ENCODE peak calls at places on chromosomes 2 and 18, in five cellular contexts. Z is tibial nerve, E is fibroblast of lung, Q is lung, G is OCI-LY7. F is an unnamed sample. For H3K4me1 and H3K36me3, the result is how much of the 10 kb centered on the place peaks cover.

GRCh38 chr2:8049851-8050571 is 631.8 kb upstream of the ID2 start:
- DNase-seq in E (no peak), Q (no peak), G (no peak), Z (no peak), F (no peak)

GRCh38 chr2:241094172-241094571 is 7.9 kb downstream of the MTERF4 start:
- DNase-seq in G (no peak), Z (no peak), E (no peak), Q (no peak), F (no peak)

GRCh38 chr2:225120175-225120574 is 77.9 kb upstream of the DOCK10 start:
- DNase-seq in Z (no peak), E (peak), Q (no peak), G (no peak), F (no peak)

GRCh38 chr2:201191132-201191875 is 8.4 kb downstream of the CASP10 start:
- DNase-seq in Z (no peak), G (peak), E (no peak), Q (no peak), F (no peak)

GRCh38 chr2:37648316-37649011 is 23.0 kb downstream of the CDC42EP3 start:
- DNase-seq in Z (peak), E (no peak), G (peak), Q (peak), F (peak)

GRCh38 chr2:121529439-121530209 is 1.1 kb upstream of the RNU4ATAC start:
- DNase-seq in Z (no peak), E (peak), G (no peak), Q (peak), F (peak)

GRCh38 chr2:201523506-201523905 is 72.0 kb downstream of the STRADB start:
- DNase-seq in Q (no peak), E (peak), Z (no peak), G (no peak), F (no peak)

GRCh38 chr2:85053802-85054201 is 79.4 kb upstream of the TCF7L1 start:
- DNase-seq in Z (no peak), Q (no peak), E (peak), G (no peak), F (peak)

GRCh38 chr2:135893374-135893794 is 17.1 kb upstream of the MCM6 start:
- DNase-seq in Z (no peak), G (no peak), Q (no peak), E (no peak), F (no peak)

GRCh38 chr2:145595296-145595695 is 1075.4 kb upstream of the ZEB2 start:
- DNase-seq in G (no peak), E (peak), Z (no peak), Q (no peak), F (no peak)

GRCh38 chr18:58615150-58616132 is 13.4 kb downstream of the ALPK2 start:
- DNase-seq in G (no peak), Z (no peak), Q (no peak), E (no peak), F (peak)

GRCh38 chr2:49714433-49714832 is 560.1 kb upstream of the FSHR start:
- DNase-seq in E (no peak), Q (no peak), G (no peak), Z (no peak), F (no peak)

GRCh38 chr2:137870682-137871081 is 93.6 kb upstream of the HNMT start:
- DNase-seq in Z (no peak), E (no peak), Q (no peak), G (no peak), F (no peak)

GRCh38 chr2:113089907-113090306 is 22.1 kb downstream of the IL1F10 start:
- DNase-seq in G (no peak), E (no peak), Q (no peak), Z (no peak), F (no peak)

GRCh38 chr2:102063948-102064678 is 72.4 kb downstream of the IL1R2 start:
- DNase-seq in Q (peak), G (no peak), E (peak), Z (peak), F (peak)

GRCh38 chr18:58013241-58014211 is 30.5 kb upstream of the NEDD4L start:
- DNase-seq in Z (no peak), E (peak), Q (no peak), G (no peak), F (no peak)

GRCh38 chr2:205358351-205358815 is 323.9 kb upstream of the NRP2 start:
- DNase-seq in Z (no peak), G (no peak), Q (no peak), E (peak), F (no peak)

GRCh38 chr2:222318026-222318711 is 19.4 kb upstream of the PAX3 start:
- DNase-seq in E (peak), Q (no peak), G (peak), Z (no peak), F (no peak)

GRCh38 chr18:66346833-66347595 is 256.9 kb downstream of the CDH19 start:
- DNase-seq in Z (no peak), G (no peak), Q (no peak), E (no peak), F (no peak)

GRCh38 chr2:35462226-35462983 is 893.2 kb upstream of the CRIM1 start:
- DNase-seq in G (no peak), Z (no peak), E (peak), Q (no peak), F (no peak)

GRCh38 chr2:152335016-152335850 is at the start of gene FMNL2:
- DNase-seq in Z (peak), Q (peak), E (peak), G (peak), F (peak)

GRCh38 chr18:48319796-48320638 is 89.2 kb downstream of the ZBTB7C start:
- DNase-seq in G (no peak), E (peak), Z (no peak), Q (no peak), F (no peak)

GRCh38 chr18:24168496-24168895 is 29.6 kb downstream of the CABYR start:
- DNase-seq in G (no peak), E (peak), Z (no peak), Q (no peak), F (no peak)

GRCh38 chr2:236052926-236053846 is 115.0 kb downstream of the GBX2 start:
- DNase-seq in E (no peak), G (no peak), Z (no peak), Q (no peak), F (no peak)

GRCh38 chr18:34661464-34662087 is 48.5 kb upstream of the DTNA start:
- DNase-seq in Q (no peak), G (peak), E (peak), Z (peak), F (no peak)

GRCh38 chr2:227301523-227301922 is 23.5 kb upstream of the MFF start:
- DNase-seq in Q (no peak), Z (no peak), G (no peak), E (no peak), F (no peak)

GRCh38 chr2:220053919-220054318 is 426.5 kb downstream of the SLC4A3 start:
- DNase-seq in E (no peak), G (peak), Q (no peak), Z (no peak), F (no peak)

GRCh38 chr2:20382965-20383800 is 32.5 kb upstream of the PUM2 start:
- DNase-seq in G (no peak), Q (no peak), E (peak), Z (no peak), F (no peak)

GRCh38 chr2:144431384-144431783 is 88.5 kb downstream of the ZEB2 start:
- DNase-seq in G (peak), Z (no peak), Q (no peak), E (no peak), F (no peak)

GRCh38 chr2:19667085-19667484 is 234.7 kb downstream of the TTC32 start:
- DNase-seq in Q (no peak), E (peak), Z (no peak), G (no peak), F (no peak)

GRCh38 chr18:45806226-45806625 is 19.2 kb upstream of the SIGLEC15 start:
- DNase-seq in G (no peak), E (peak), Q (no peak), Z (no peak), F (no peak)

GRCh38 chr2:226799976-226800940 is 638 bp upstream of the IRS1 start:
- DNase-seq in G (peak), Z (peak), E (peak), Q (peak), F (peak)

GRCh38 chr2:233275223-233275622 is 23.8 kb downstream of the ATG16L1 start:
- DNase-seq in Q (no peak), G (no peak), E (no peak), Z (no peak), F (no peak)

GRCh38 chr2:112880696-112881095 is 30.3 kb upstream of the IL37 start:
- DNase-seq in Q (no peak), G (peak), E (no peak), Z (no peak), F (no peak)

GRCh38 chr2:68719912-68720311 is 14.7 kb upstream of the ARHGAP25 start:
- DNase-seq in G (no peak), Z (no peak), Q (no peak), E (no peak), F (no peak)

GRCh38 chr18:2568605-2569004 is 2.7 kb downstream of the METTL4 start:
- DNase-seq in G (no peak), E (no peak), Q (no peak), Z (no peak), F (no peak)

GRCh38 chr18:2571200-2572143 is at the start of the genes METTL4 and NDC80:
- DNase-seq in Z (peak), G (peak), E (peak), Q (peak), F (peak)

GRCh38 chr18:2568129-2568528 is 3.2 kb downstream of the METTL4 start:
- DNase-seq in E (no peak), Q (no peak), Z (no peak), G (no peak), F (no peak)

GRCh38 chr18:2570772-2571199 is 519 bp downstream of the METTL4 start:
- DNase-seq in Z (peak), Q (peak), E (peak), G (peak), F (peak)

DNA sequence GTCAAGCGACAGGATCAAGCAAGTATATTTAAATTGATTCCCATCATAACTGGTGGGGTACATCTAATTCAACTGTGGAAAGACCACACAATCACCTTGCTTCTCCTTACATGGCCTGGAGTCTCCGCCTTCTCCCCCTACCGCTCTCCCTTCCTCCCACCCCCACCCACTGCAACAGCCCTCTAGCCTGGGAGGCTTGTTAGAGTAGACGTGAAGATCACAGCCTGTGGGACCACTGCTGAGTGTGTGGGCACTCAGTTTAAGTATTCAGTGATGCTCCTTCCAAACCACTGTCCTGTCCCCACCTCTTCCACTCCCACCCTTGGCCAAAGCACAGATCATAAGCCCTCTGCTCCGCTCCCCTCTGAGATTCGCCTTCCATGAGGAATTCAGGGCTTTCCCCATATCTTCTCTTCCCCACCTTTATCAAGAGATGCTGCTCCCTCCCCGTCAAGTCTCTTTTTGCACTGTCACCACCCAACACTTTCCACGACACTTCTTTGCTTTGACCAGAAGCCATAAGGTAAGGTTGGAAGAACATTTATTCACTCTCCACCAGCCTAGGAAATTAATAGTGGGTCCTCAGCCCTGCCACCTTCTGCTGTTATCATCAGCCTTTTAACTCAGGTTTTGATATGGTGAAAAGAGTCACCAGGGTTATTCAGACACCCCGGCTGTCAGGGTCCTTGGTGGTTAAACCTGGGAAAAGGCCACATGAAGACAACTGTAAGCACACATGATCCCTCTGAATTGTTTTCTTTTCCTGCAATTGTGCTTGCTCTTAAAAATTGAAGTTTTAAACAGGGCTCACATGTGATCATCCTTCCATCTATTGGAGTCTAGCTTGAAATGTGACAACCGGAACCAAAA is 1.7 kb downstream of the METTL4 start:
- DNase-seq in G (no peak), Z (no peak), Q (no peak), E (no peak), F (no peak)
- H3K4me3 ChIP-seq in G (peak), Z (no peak), Q (no peak), E (peak), F (no peak)

GRCh38 chr2:159151198-159152118 is 135.0 kb downstream of the WDSUB1 start:
- DNase-seq in E (no peak), G (no peak), Z (no peak), Q (no peak), F (no peak)
- H3K4me1 ChIP-seq in E (under half), G (under half), Z (under half), Q (under half), F (under half)

DNA sequence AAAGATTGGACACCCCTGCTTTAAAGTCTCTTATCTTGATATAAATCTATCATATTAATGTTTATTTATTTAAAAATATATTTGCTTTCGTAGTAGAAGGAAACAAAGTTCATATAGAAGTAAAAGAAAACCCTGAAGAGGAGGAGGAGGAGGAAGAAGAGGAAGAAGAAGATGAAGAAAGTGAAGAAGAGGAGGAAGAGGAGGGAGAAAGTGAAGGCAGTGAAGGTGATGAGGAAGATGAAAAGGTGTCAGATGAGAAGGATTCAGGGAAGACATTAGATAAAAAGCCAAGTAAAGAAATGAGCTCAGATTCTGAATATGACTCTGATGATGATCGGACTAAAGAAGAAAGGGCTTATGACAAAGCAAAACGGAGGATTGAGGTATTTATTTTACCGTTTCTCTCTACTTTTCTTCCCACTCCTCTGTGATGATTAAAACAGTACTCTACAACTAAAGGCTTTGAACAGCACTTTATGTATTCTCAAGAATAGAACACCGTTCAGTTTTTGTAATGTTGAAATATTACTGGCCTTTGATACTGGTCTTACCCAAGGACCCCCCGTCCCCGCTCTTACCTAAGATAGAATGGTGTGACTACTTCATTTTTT is 39.2 kb downstream of the EIF5B start:
- DNase-seq in E (no peak), Z (no peak), Q (no peak), G (no peak), F (no peak)
- H3K36me3 ChIP-seq in E (under half), Z (half or more), Q (under half), G (half or more), F (under half)

DNA sequence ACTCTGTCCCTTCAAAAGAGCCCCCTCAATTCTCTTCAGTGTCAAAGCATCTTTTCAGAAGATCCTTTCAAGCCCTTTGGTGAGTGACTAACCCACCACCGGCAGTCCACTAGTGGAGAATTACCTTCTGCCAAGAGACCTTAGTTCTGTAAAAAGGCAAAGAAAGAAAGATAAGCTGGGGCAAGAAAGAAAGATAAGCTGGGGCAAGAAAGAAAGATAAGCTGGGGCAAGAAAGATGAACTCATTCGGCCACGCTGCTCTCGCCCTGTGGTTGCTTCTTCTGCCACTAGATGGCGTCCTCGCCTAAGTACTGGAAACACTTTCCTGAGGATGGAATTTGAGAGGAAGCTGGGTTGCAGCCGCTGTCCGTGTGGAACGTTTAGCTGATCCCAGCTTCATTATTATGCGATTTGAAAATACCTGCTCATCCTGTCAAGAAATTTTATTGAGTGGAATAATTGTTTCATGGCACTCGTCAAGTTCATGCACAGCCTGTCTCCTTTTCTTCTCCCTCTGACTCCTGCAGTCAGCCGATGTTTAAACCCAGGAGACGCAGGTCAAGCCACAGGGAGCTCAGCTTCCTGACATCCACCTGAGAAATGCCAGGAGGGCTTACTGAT is 17.3 kb upstream of the ANXA4 start:
- DNase-seq in G (peak), E (peak), Q (peak), Z (peak), F (peak)
- H3K4me3 ChIP-seq in G (peak), E (no peak), Q (no peak), Z (peak), F (peak)

GRCh38 chr2:3098231-3098630 is 279.4 kb downstream of the EIPR1 start:
- DNase-seq in G (no peak), Q (no peak), E (no peak), Z (no peak), F (no peak)

GRCh38 chr2:3094999-3095958 is 282.3 kb downstream of the EIPR1 start:
- DNase-seq in E (no peak), Z (no peak), G (no peak), Q (peak), F (no peak)

GRCh38 chr2:3099860-3100234 is 277.8 kb downstream of the EIPR1 start:
- DNase-seq in Q (no peak), Z (no peak), G (no peak), E (no peak), F (no peak)

GRCh38 chr2:3099145-3099859 is 278.3 kb downstream of the EIPR1 start:
- DNase-seq in G (no peak), Q (peak), E (no peak), Z (no peak), F (no peak)

DNA sequence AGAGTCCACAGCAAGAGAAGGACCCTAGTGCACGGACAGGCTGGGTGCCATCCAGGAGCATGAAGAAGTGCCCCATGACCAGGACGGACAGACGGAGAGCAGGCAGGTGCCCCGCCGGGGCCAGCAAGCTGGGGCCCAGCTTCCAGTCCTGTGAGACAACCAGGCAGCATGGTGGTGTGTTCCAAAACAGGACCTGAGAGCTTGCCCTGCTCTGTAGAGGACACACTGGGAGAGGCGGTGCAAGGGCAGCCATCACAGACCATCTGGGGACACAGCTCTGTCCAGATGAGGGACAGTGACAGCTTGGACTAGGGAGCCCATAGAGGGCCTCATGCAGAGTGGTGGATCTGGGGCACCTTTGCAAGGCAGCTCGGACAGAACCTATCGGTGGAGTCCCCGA is 279.8 kb downstream of the EIPR1 start:
- DNase-seq in Z (no peak), E (no peak), Q (peak), G (no peak), F (no peak)
- H3K4me1 ChIP-seq in Z (under half), E (under half), Q (under half), G (under half), F (under half)

GRCh38 chr2:117935436-117935835 is 78.4 kb downstream of the CCDC93 start:
- DNase-seq in G (no peak), E (no peak), Z (no peak), Q (no peak), F (no peak)

GRCh38 chr2:117933884-117934354 is 80.0 kb downstream of the CCDC93 start:
- DNase-seq in G (no peak), Z (no peak), Q (no peak), E (no peak), F (no peak)

GRCh38 chr2:117931266-117931665 is 82.6 kb downstream of the CCDC93 start:
- DNase-seq in Q (no peak), G (no peak), Z (no peak), E (no peak), F (no peak)

GRCh38 chr2:117931978-117932377 is 81.9 kb downstream of the CCDC93 start:
- DNase-seq in Q (no peak), Z (no peak), E (no peak), G (no peak), F (no peak)

GRCh38 chr2:117930775-117931174 is 83.1 kb downstream of the CCDC93 start:
- DNase-seq in G (no peak), E (no peak), Q (no peak), Z (no peak), F (no peak)
- H3K36me3 ChIP-seq in G (half or more), E (under half), Q (under half), Z (half or more), F (under half)

DNA sequence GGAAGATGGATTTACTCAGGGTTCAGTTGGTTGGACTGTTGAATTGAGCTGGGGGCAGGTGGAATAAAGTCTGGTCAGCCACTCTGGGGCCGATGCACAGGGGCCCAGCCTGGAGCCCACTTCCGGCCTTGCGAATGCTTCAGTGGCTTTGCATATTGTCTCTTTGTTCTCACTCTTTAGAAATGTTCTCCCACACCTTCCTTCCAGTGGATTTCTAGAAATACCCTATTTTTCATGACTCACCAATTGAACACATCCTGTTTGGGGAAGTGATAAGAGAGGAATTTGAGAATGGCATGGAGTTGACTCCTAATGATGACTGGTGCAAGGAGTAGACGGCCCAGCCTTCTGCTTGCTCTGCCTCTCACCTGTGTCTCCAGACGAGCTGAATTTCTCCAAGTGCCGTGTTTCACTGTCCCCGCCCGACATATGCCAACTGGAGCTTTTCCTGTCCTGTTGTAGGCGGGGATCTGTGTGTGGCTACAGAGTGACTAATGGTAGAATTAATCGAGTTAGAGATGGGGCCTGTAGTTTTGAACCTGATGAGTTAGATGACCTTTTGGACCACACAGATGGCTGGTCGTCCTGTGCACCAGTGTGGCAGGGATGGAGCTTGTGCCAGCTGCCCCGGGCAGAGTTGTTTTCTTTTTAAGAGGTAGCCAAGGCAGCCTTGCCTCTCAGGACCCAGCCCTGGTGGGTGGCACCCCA is 28.2 kb downstream of the ASAP2 start:
- DNase-seq in E (peak), G (no peak), Q (no peak), Z (no peak), F (no peak)
- H3K4me3 ChIP-seq in E (no peak), G (no peak), Q (no peak), Z (no peak), F (no peak)